ENCODE peak calls at places on chromosome 1, in eight cellular contexts. Q is A549, M is HCT116, G is endothelial cell of umbilical vein, B is K562, R is H1, E is GM12878, D is HepG2. Y is an unnamed sample.

GRCh38 chr1:160400284-160400645 is at the start of gene VANGL2:
- DNase-seq in M (no peak), Q (peak), B (peak), D (no peak), R (no peak), E (no peak), G (no peak), Y (peak)

GRCh38 chr1:4425892-4426291 is 228.5 kb upstream of the AJAP1 start:
- DNase-seq in M (no peak), G (no peak), Q (peak), B (peak), R (no peak), D (no peak), E (no peak), Y (peak)

GRCh38 chr1:32801096-32801713 is 16.0 kb downstream of the YARS1 start:
- DNase-seq in Q (no peak), B (no peak), R (no peak), M (no peak), D (no peak), E (no peak), G (no peak), Y (no peak)

GRCh38 chr1:109262231-109263010 is 13.1 kb downstream of the CELSR2 start:
- DNase-seq in R (no peak), B (no peak), Q (no peak), G (no peak), E (no peak), M (no peak), D (no peak), Y (no peak)

GRCh38 chr1:52574594-52574993 is 21.7 kb upstream of the TUT4 start:
- DNase-seq in R (no peak), E (no peak), Q (peak), G (peak), M (peak), D (no peak), B (no peak), Y (peak)

GRCh38 chr1:3904006-3904842 is 4.2 kb upstream of the C1orf174 start:
- DNase-seq in G (no peak), R (no peak), B (no peak), E (no peak), Q (no peak), M (no peak), D (no peak), Y (no peak)

GRCh38 chr1:149846042-149846441 is 53.3 kb upstream of the BOLA1 start:
- DNase-seq in G (no peak), D (no peak), Q (no peak), R (no peak), M (no peak), B (no peak), E (no peak), Y (peak)

GRCh38 chr1:86970938-86971337 is 56.5 kb downstream of the HS2ST1 start:
- DNase-seq in G (no peak), M (no peak), B (no peak), R (no peak), D (no peak), E (no peak), Q (no peak), Y (no peak)

GRCh38 chr1:204565617-204566582 is 49.7 kb downstream of the MDM4 start:
- DNase-seq in M (peak), B (peak), E (no peak), Q (peak), R (peak), G (peak), D (peak), Y (peak)

GRCh38 chr1:146036241-146036989 is 14.9 kb upstream of the HJV start:
- DNase-seq in R (no peak), G (peak), B (no peak), E (peak), Q (no peak), M (no peak), D (peak), Y (no peak)

GRCh38 chr1:150364231-150365003 is 470 bp downstream of the RPRD2 start:
- DNase-seq in Q (peak), B (peak), E (no peak), M (peak), R (peak), G (peak), D (peak), Y (peak)

GRCh38 chr1:65691962-65692361 is 100.7 kb upstream of the PDE4B start:
- DNase-seq in B (no peak), Q (no peak), E (no peak), R (no peak), M (no peak), D (no peak), G (no peak), Y (no peak)

GRCh38 chr1:172971241-172971640 is 79.5 kb downstream of the TNFSF18 start:
- DNase-seq in M (no peak), Q (no peak), E (no peak), B (no peak), G (no peak), R (no peak), D (no peak), Y (no peak)

GRCh38 chr1:84996846-84997666 is at the start of gene MCOLN2:
- DNase-seq in D (no peak), B (peak), Q (peak), M (no peak), G (no peak), R (no peak), E (no peak), Y (peak)

DNA sequence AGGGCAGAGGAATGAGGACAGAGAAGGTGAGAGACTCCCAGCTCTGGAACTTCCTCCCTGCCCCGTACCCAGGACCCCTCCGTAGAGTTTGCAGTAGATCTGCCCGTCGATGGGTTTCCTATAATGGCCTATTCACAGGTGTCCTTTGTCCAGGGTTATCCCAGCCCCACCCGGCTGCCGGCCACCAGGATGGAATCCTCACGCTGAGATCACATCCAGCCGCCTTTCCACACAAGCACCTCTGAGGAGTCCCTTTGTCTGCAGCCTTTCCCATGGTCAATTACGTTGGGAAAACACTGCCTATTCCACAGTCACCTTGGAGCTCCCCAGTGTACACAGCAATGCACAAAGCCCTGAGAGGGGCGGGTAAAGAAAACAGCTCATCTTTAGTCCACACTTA is 190.0 kb upstream of the EDN2 start:
- DNase-seq in Q (no peak), E (no peak), G (no peak), M (no peak), B (no peak), R (no peak), D (no peak), Y (no peak)
- TF ChIP-seq MAX in Q (no peak), E (no peak), G (no peak), M (no peak), B (no peak), R (no peak), D (no peak), Y (no peak)

GRCh38 chr1:211859405-211859804 is 28.8 kb upstream of the LPGAT1 start:
- DNase-seq in G (no peak), B (no peak), M (no peak), D (no peak), Q (no peak), R (no peak), E (no peak), Y (no peak)
- TF ChIP-seq POLR2A in G (no peak), B (no peak), M (no peak), D (no peak), Q (no peak), R (no peak), E (no peak), Y (no peak)

GRCh38 chr1:111647738-111648137 is 28.1 kb downstream of the RAP1A start:
- DNase-seq in Q (no peak), E (no peak), B (no peak), G (no peak), R (no peak), D (no peak), M (no peak), Y (no peak)
- H3K4me3 ChIP-seq in Q (no peak), E (no peak), B (no peak), G (no peak), R (no peak), D (no peak), M (no peak), Y (no peak)

DNA sequence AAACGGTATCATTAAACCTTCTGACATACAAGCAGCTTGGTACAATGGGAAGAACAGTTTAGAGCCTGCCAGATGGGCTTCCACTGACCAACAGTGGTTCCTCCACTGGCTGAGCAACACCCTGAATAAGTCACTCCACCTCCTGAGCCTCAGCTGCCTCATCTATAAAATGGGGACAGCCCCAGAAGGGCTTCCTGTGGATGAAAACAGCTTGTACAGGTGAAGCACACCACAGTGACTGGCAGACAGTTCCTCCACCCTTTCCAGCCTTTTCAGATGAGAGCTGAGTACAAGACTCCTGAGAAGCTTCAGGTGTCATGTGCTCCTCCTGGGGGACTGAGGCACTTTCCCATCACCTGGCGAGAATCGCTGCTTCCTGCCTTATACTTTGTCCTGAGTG is 2.1 kb downstream of the CAPZB start:
- DNase-seq in G (no peak), R (no peak), B (no peak), M (no peak), Q (no peak), E (no peak), D (no peak), Y (no peak)
- TF ChIP-seq MAX in G (no peak), R (no peak), B (no peak), M (no peak), Q (no peak), E (no peak), D (no peak), Y (no peak)

GRCh38 chr1:15409400-15410222 is at the start of gene EFHD2:
- DNase-seq in G (peak), Q (peak), R (no peak), B (peak), D (peak), E (no peak), M (no peak), Y (peak)
- TF ChIP-seq POLR2A in G (peak), Q (peak), R (no peak), B (peak), D (peak), E (peak), M (peak), Y (peak)

Y was measured in NB4.